ENCODE peak calls at places on chromosome 11, in nine cellular contexts. B is NCI-H1092 treated with DMSO at 0.1 percent for 48 hours, A is neuronal stem cell, W is non-pigmented ciliary epithelial cell, U is EL, L is NCI-H1105, R is GM23248, I is naive B cell, G is HEK293T. E is an unnamed sample.
A peak's percentile ranks its signal among the peaks of the same experiment; 100 is the strongest.

GRCh38 chr11:74743640-74744039 is 5.0 kb upstream of the RNF169 start:
- DNase-seq in G (no peak), U (no peak), A (no peak), L (no peak), B (no peak), I (no peak), W (no peak), R (no peak), E (no peak)

GRCh38 chr11:45857834-45858492 is 10.7 kb downstream of the CRY2 start:
- DNase-seq in W (peak; percentile 57), U (peak; percentile 54), A (no peak), I (no peak), L (no peak), R (peak; percentile 98), B (peak; percentile 12), G (no peak), E (peak; percentile 41)

GRCh38 chr11:33689089-33689488 is 11.5 kb downstream of the C11orf91 start:
- DNase-seq in G (no peak), U (peak; percentile 45), A (no peak), R (peak; percentile 64), I (no peak), W (no peak), B (no peak), L (no peak), E (peak; percentile 49)

GRCh38 chr11:115207916-115208315 is 296.3 kb downstream of the CADM1 start:
- DNase-seq in L (no peak), G (no peak), W (no peak), A (no peak), B (no peak), I (no peak), U (no peak), R (no peak), E (no peak)

GRCh38 chr11:64000026-64000739 is 13.9 kb downstream of the OTUB1 start:
- DNase-seq in W (no peak), L (no peak), B (no peak), R (peak; percentile 89), U (peak; percentile 66), A (peak; percentile 77), G (no peak), I (peak; percentile 72), E (no peak)

GRCh38 chr11:18612394-18612793 is 12.8 kb downstream of the MISFA start:
- DNase-seq in A (no peak), I (no peak), W (no peak), G (no peak), U (no peak), L (no peak), R (no peak), B (no peak), E (no peak)

GRCh38 chr11:912266-912665 is 1.7 kb upstream of the CHID1 start:
- DNase-seq in G (no peak), I (no peak), L (no peak), A (no peak), U (no peak), B (no peak), R (no peak), W (no peak), E (no peak)

GRCh38 chr11:134207538-134208239 is 16.1 kb downstream of the NCAPD3 start:
- DNase-seq in G (no peak), A (no peak), I (peak; percentile 53), B (no peak), R (peak; percentile 51), L (peak; percentile 11), W (no peak), U (peak; percentile 18), E (peak; percentile 19)

GRCh38 chr11:85685131-85685819 is 720 bp downstream of the CCDC89 start:
- DNase-seq in B (no peak), A (no peak), W (no peak), I (no peak), R (peak; percentile 72), L (no peak), U (no peak), G (peak; percentile 12), E (no peak)

GRCh38 chr11:111938687-111939160 is 1.6 kb downstream of the DIXDC1 start:
- DNase-seq in U (peak; percentile 67), L (no peak), A (no peak), G (no peak), W (no peak), I (no peak), B (no peak), R (peak; percentile 86), E (peak; percentile 75)

GRCh38 chr11:124863137-124863825 is 2.0 kb upstream of the ROBO3 start:
- DNase-seq in L (peak; percentile 60), G (no peak), I (no peak), U (peak; percentile 43), A (no peak), R (peak; percentile 82), B (peak; percentile 11), W (no peak), E (peak; percentile 49)

GRCh38 chr11:13013054-13013488 is 4.0 kb downstream of the RASSF10 start:
- DNase-seq in R (no peak), B (no peak), L (no peak), I (no peak), G (no peak), W (no peak), U (no peak), A (no peak), E (no peak)

GRCh38 chr11:43545610-43546009 is 134.9 kb upstream of the HSD17B12 start:
- DNase-seq in B (no peak), A (no peak), W (no peak), I (no peak), U (no peak), G (no peak), R (no peak), L (no peak), E (no peak)

GRCh38 chr11:1300121-1300520 is 9.3 kb downstream of the TOLLIP start:
- DNase-seq in B (no peak), G (no peak), U (no peak), R (no peak), A (no peak), L (no peak), W (no peak), I (no peak), E (no peak)

GRCh38 chr11:282171-282570 is 4.0 kb downstream of the NLRP6 start:
- DNase-seq in U (no peak), B (no peak), R (no peak), L (no peak), A (no peak), G (no peak), W (no peak), I (no peak), E (no peak)

GRCh38 chr11:62444271-62444833 is 25.5 kb downstream of the SCGB1A1 start:
- DNase-seq in G (no peak), U (peak; percentile 69), R (peak; percentile 90), W (no peak), L (peak; percentile 47), B (peak; percentile 63), A (no peak), I (peak; percentile 76), E (peak; percentile 63)

E was measured in RPMI7951.